ENCODE peak calls at places on chromosomes 3 and 15, in five cellular contexts. One of them, this sample, is unnamed.

GRCh38 chr15:56082263-56082761 is 88.9 kb upstream of the NEDD4 start:
- DNase-seq in MM.1S: no peak
- DNase-seq in RWPE2: no peak
- DNase-seq in foreskin fibroblast: no peak
- DNase-seq in Peyer's patch: no peak
- DNase-seq in this sample: no peak

GRCh38 chr15:96321422-96322391 is 8.8 kb upstream of the NR2F2 start:
- DNase-seq in MM.1S: no peak
- DNase-seq in RWPE2: no peak
- DNase-seq in foreskin fibroblast: peak; percentile 53
- DNase-seq in Peyer's patch: no peak
- DNase-seq in this sample: no peak

GRCh38 chr15:56490461-56490860 is 25.5 kb upstream of the MNS1 start:
- DNase-seq in MM.1S: no peak
- DNase-seq in RWPE2: no peak
- DNase-seq in foreskin fibroblast: no peak
- DNase-seq in Peyer's patch: peak; percentile 55
- DNase-seq in this sample: no peak

GRCh38 chr3:46693038-46693896 is at the start of gene ALS2CL:
- DNase-seq in MM.1S: peak; percentile 59
- DNase-seq in RWPE2: peak; percentile 86
- DNase-seq in foreskin fibroblast: no peak
- DNase-seq in Peyer's patch: peak; percentile 87
- DNase-seq in this sample: no peak

GRCh38 chr3:12237912-12238650 is 50.8 kb upstream of the PPARG start:
- DNase-seq in MM.1S: no peak
- DNase-seq in RWPE2: no peak
- DNase-seq in foreskin fibroblast: no peak
- DNase-seq in Peyer's patch: no peak
- DNase-seq in this sample: no peak

GRCh38 chr3:156620260-156620659 is 54.1 kb upstream of the TIPARP start:
- DNase-seq in MM.1S: no peak
- DNase-seq in RWPE2: no peak
- DNase-seq in foreskin fibroblast: no peak
- DNase-seq in Peyer's patch: peak; percentile 75
- DNase-seq in this sample: no peak

GRCh38 chr3:109442531-109442930 is 105.2 kb upstream of the DPPA4 start:
- DNase-seq in MM.1S: no peak
- DNase-seq in RWPE2: no peak
- DNase-seq in foreskin fibroblast: no peak
- DNase-seq in Peyer's patch: no peak
- DNase-seq in this sample: no peak

GRCh38 chr15:38354321-38354929 is 99.5 kb upstream of the FAM98B start:
- DNase-seq in MM.1S: peak; percentile 73
- DNase-seq in RWPE2: no peak
- DNase-seq in foreskin fibroblast: peak; percentile 50
- DNase-seq in Peyer's patch: peak; percentile 87
- DNase-seq in this sample: no peak

GRCh38 chr3:45688194-45688881 is 858 bp upstream of the SACM1L start:
- DNase-seq in MM.1S: peak; percentile 59
- DNase-seq in RWPE2: no peak
- DNase-seq in foreskin fibroblast: no peak
- DNase-seq in Peyer's patch: peak; percentile 64
- DNase-seq in this sample: no peak

GRCh38 chr3:65377637-65378036 is 661.1 kb downstream of the MAGI1 start:
- DNase-seq in MM.1S: no peak
- DNase-seq in RWPE2: no peak
- DNase-seq in foreskin fibroblast: no peak
- DNase-seq in Peyer's patch: no peak
- DNase-seq in this sample: no peak

GRCh38 chr3:82942041-82942440 is 1180.6 kb upstream of the GBE1 start:
- DNase-seq in MM.1S: peak; percentile 83
- DNase-seq in RWPE2: no peak
- DNase-seq in foreskin fibroblast: no peak
- DNase-seq in Peyer's patch: no peak
- DNase-seq in this sample: no peak

GRCh38 chr15:49624046-49624445 is 3.2 kb downstream of the DTWD1 start:
- DNase-seq in MM.1S: no peak
- DNase-seq in RWPE2: no peak
- DNase-seq in foreskin fibroblast: peak; percentile 67
- DNase-seq in Peyer's patch: no peak
- DNase-seq in this sample: no peak

GRCh38 chr3:107512108-107512507 is 10.7 kb upstream of the BBX start:
- DNase-seq in MM.1S: no peak
- DNase-seq in RWPE2: no peak
- DNase-seq in foreskin fibroblast: no peak
- DNase-seq in Peyer's patch: no peak
- DNase-seq in this sample: no peak

GRCh38 chr15:33357845-33358244 is 47.1 kb downstream of the RYR3 start:
- DNase-seq in MM.1S: no peak
- DNase-seq in RWPE2: no peak
- DNase-seq in foreskin fibroblast: no peak
- DNase-seq in Peyer's patch: no peak
- DNase-seq in this sample: no peak

GRCh38 chr15:67024998-67025368 is 40.4 kb upstream of the SMAD3 start:
- DNase-seq in MM.1S: no peak
- DNase-seq in RWPE2: no peak
- DNase-seq in foreskin fibroblast: no peak
- DNase-seq in Peyer's patch: no peak
- DNase-seq in this sample: no peak

GRCh38 chr15:67836134-67836455 is 3.8 kb downstream of the RNU6-1 start:
- DNase-seq in MM.1S: no peak
- DNase-seq in RWPE2: no peak
- DNase-seq in foreskin fibroblast: no peak
- DNase-seq in Peyer's patch: no peak
- DNase-seq in this sample: no peak

GRCh38 chr3:129936757-129937156 is 37.8 kb upstream of the TRH start:
- DNase-seq in MM.1S: peak; percentile 76
- DNase-seq in RWPE2: no peak
- DNase-seq in foreskin fibroblast: peak; percentile 61
- DNase-seq in Peyer's patch: peak; percentile 74
- DNase-seq in this sample: no peak

GRCh38 chr3:177633671-177634207 is 436.5 kb upstream of the TBL1XR1 start:
- DNase-seq in MM.1S: no peak
- DNase-seq in RWPE2: no peak
- DNase-seq in foreskin fibroblast: peak; percentile 50
- DNase-seq in Peyer's patch: no peak
- DNase-seq in this sample: no peak

GRCh38 chr3:859135-859534 is 233.7 kb upstream of the CNTN6 start:
- DNase-seq in MM.1S: no peak
- DNase-seq in RWPE2: no peak
- DNase-seq in foreskin fibroblast: no peak
- DNase-seq in Peyer's patch: no peak
- DNase-seq in this sample: no peak

GRCh38 chr15:29860872-29861271 is 38.6 kb upstream of the TJP1 start:
- DNase-seq in MM.1S: no peak
- DNase-seq in RWPE2: no peak
- DNase-seq in foreskin fibroblast: no peak
- DNase-seq in Peyer's patch: no peak
- DNase-seq in this sample: no peak

GRCh38 chr3:52292247-52293065 is 4.8 kb downstream of the GLYCTK start:
- DNase-seq in MM.1S: no peak
- DNase-seq in RWPE2: no peak
- DNase-seq in foreskin fibroblast: no peak
- DNase-seq in Peyer's patch: no peak
- DNase-seq in this sample: peak; percentile 70

GRCh38 chr3:32334675-32335074 is 57.0 kb upstream of the CMTM7 start:
- DNase-seq in MM.1S: no peak
- DNase-seq in RWPE2: no peak
- DNase-seq in foreskin fibroblast: no peak
- DNase-seq in Peyer's patch: peak; percentile 63
- DNase-seq in this sample: no peak

GRCh38 chr3:137131081-137131480 is 173.3 kb downstream of the IL20RB start:
- DNase-seq in MM.1S: no peak
- DNase-seq in RWPE2: no peak
- DNase-seq in foreskin fibroblast: no peak
- DNase-seq in Peyer's patch: no peak
- DNase-seq in this sample: no peak

DNA sequence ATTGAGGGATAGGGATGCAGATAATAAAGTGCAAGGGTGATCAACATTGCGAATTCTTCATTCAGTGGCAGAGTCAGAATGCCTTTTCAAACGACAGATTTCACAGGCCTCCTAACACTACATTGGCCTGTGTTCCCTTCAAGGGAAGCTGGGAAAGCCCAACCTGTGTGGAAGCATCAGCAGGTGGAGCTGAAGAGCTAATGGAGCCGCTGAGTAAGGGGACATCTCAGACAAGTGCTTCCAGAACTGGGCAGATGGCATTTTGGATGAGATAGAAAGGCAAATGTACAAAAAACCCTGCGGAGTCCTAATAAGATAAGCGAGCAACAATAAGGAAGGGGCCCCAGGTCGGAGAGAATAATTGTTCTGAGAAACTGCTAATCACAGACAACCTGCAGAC is 8.5 kb upstream of the SLC24A5 start:
- DNase-seq in MM.1S: no peak
- DNase-seq in RWPE2: no peak
- DNase-seq in foreskin fibroblast: peak; percentile 6
- DNase-seq in Peyer's patch: no peak
- DNase-seq in this sample: no peak
- TF ChIP-seq CTCF in MM.1S: peak; percentile 20
- TF ChIP-seq CTCF in RWPE2: peak; percentile 93
- TF ChIP-seq CTCF in foreskin fibroblast: peak; percentile 51
- TF ChIP-seq CTCF in Peyer's patch: no peak
- TF ChIP-seq CTCF in this sample: peak; percentile 73

DNA sequence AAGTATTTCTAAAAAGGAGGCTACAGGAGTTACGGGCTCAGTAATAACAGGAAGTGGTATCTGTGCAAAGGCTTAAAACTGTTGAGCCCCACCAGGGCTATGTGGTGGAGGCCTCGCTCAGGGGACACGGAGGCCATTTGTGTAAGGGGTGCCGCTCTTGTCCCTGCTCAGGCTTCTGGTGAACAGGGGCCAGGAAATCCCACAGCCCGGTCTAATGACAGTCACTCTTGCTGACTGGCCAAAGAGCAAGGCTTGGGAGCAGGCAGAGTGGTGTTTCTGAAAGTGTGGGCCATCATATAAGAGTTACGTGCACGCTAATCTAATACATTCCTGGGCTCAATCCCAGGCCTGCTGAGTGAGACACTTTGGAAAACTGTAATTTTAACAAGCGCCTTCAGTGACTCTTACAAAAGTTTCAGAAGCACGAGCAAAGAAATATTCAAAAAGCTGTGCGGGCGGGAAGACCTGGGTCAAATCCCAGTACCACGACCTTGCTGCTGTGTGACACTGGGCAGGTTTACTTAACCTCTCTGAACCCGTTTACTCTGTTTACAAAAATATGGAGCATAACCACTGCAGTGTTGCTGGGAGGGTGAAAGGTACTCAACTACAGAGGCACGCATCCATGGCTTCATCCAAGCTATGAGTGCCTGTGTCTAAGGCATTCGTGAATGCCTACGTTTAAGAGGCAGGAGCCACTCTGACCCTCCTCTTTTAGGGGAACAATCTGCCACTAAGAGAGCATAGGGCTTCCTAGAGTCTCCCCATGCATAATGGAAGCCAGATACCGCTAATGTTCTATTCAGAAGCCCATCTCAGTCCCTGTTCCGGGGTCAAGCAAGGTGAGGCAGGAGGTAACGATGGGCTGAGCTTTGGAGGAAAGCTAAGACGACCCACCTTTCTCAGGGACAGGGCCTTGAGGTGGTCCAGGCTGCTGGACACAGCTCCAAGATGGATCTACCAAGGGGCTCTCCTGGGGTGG is 2.0 kb downstream of the ATP10A start:
- DNase-seq in MM.1S: no peak
- DNase-seq in RWPE2: no peak
- DNase-seq in foreskin fibroblast: no peak
- DNase-seq in Peyer's patch: peak; percentile 66
- DNase-seq in this sample: no peak
- TF ChIP-seq CTCF in MM.1S: no peak
- TF ChIP-seq CTCF in RWPE2: no peak
- TF ChIP-seq CTCF in foreskin fibroblast: no peak
- TF ChIP-seq CTCF in Peyer's patch: no peak
- TF ChIP-seq CTCF in this sample: no peak

GRCh38 chr15:74318376-74319137 is 48.9 kb downstream of the CYP11A1 start:
- DNase-seq in MM.1S: no peak
- DNase-seq in RWPE2: no peak
- DNase-seq in foreskin fibroblast: no peak
- DNase-seq in Peyer's patch: no peak
- DNase-seq in this sample: no peak

GRCh38 chr15:74319138-74319460 is 48.3 kb downstream of the CYP11A1 start:
- DNase-seq in MM.1S: no peak
- DNase-seq in RWPE2: no peak
- DNase-seq in foreskin fibroblast: no peak
- DNase-seq in Peyer's patch: no peak
- DNase-seq in this sample: no peak

GRCh38 chr15:74322558-74323180 is 44.8 kb downstream of the CYP11A1 start:
- DNase-seq in MM.1S: peak; percentile 45
- DNase-seq in RWPE2: no peak
- DNase-seq in foreskin fibroblast: peak; percentile 41
- DNase-seq in Peyer's patch: peak; percentile 78
- DNase-seq in this sample: no peak

GRCh38 chr15:74319596-74320357 is 47.7 kb downstream of the CYP11A1 start:
- DNase-seq in MM.1S: no peak
- DNase-seq in RWPE2: no peak
- DNase-seq in foreskin fibroblast: no peak
- DNase-seq in Peyer's patch: no peak
- DNase-seq in this sample: no peak

GRCh38 chr15:74320358-74321247 is 46.8 kb downstream of the CYP11A1 start:
- DNase-seq in MM.1S: peak; percentile 53
- DNase-seq in RWPE2: no peak
- DNase-seq in foreskin fibroblast: no peak
- DNase-seq in Peyer's patch: peak; percentile 66
- DNase-seq in this sample: no peak
- TF ChIP-seq CTCF in MM.1S: peak; percentile 71
- TF ChIP-seq CTCF in RWPE2: peak; percentile 78
- TF ChIP-seq CTCF in foreskin fibroblast: peak; percentile 73
- TF ChIP-seq CTCF in Peyer's patch: peak; percentile 44
- TF ChIP-seq CTCF in this sample: peak; percentile 82

DNA sequence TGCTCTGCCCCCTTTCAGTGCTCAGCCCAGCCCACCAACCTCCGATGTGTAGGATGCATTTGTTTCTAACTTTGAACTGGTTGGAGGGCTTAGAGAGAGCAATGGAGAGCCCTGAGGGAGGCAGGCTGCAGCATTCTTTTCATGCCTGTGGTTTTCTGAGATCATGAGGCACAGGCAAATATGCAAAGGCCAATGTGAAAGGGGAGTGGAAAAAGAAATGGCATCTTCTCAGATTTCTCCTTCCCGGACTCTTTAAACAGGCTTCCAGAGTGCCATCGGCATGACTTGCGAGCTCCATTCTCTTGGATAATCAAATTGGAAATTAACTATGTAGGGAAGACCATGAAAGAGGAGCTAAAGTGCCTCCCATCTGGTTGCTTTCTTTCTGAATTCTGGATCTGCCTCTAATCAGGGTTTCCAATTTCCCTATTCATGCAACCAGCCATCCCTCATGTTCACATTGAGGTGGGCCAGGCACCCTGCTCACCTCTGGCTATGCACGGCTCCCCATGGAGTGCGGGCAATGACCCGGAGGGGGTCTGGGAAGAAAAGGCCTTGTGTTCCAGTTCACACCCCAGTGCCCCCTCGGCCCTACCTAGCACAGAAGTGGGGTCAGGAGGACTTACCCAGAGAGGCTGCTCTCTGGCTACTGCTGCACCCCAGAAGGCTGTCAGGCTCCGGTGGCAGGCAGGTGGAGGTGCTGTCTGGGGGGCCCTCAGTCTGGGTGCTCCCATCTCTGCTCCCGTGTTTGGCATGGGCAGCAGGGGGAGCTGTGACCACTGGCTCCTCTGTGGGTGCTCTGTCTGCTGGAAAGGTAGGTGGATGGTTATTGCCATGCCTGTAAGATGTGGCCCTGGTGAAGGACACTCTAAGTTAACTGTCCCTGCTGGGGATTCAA is 16.1 kb downstream of the AMOTL2 start:
- DNase-seq in MM.1S: peak; percentile 54
- DNase-seq in RWPE2: peak; percentile 68
- DNase-seq in foreskin fibroblast: peak; percentile 96
- DNase-seq in Peyer's patch: peak; percentile 46
- DNase-seq in this sample: peak; percentile 90
- TF ChIP-seq CTCF in MM.1S: peak; percentile 51
- TF ChIP-seq CTCF in RWPE2: peak; percentile 25
- TF ChIP-seq CTCF in foreskin fibroblast: peak; percentile 49
- TF ChIP-seq CTCF in Peyer's patch: peak; percentile 22
- TF ChIP-seq CTCF in this sample: peak; percentile 79

This sample was measured in chondrocyte.